ENCODE peak calls at places on chromosomes 4 and X, in six cellular contexts. One of them, this sample, is unnamed.

GRCh38 chr4:1775731-1776500 is 17.2 kb upstream of the FGFR3 start:
- DNase-seq in A549: no peak
- DNase-seq in fibroblast of lung: no peak
- DNase-seq in OCI-LY7: peak
- DNase-seq in H1: no peak
- DNase-seq in mammary epithelial cell: peak
- DNase-seq in this sample: no peak

GRCh38 chr4:2070421-2071251 is 11.5 kb downstream of the NAT8L start:
- DNase-seq in fibroblast of lung: no peak
- DNase-seq in mammary epithelial cell: no peak
- DNase-seq in H1: no peak
- DNase-seq in A549: no peak
- DNase-seq in OCI-LY7: no peak
- DNase-seq in this sample: no peak

GRCh38 chr4:146342600-146343192 is 128.4 kb downstream of the REELD1 start:
- DNase-seq in mammary epithelial cell: no peak
- DNase-seq in H1: no peak
- DNase-seq in OCI-LY7: peak
- DNase-seq in A549: peak
- DNase-seq in fibroblast of lung: peak
- DNase-seq in this sample: peak

GRCh38 chrX:135112096-135112729 is 8.1 kb downstream of the ETDB start:
- DNase-seq in OCI-LY7: peak
- DNase-seq in A549: peak
- DNase-seq in H1: no peak
- DNase-seq in fibroblast of lung: peak
- DNase-seq in mammary epithelial cell: peak
- DNase-seq in this sample: no peak

GRCh38 chr4:7166981-7167700 is 25.2 kb upstream of the SORCS2 start:
- DNase-seq in fibroblast of lung: no peak
- DNase-seq in mammary epithelial cell: no peak
- DNase-seq in A549: no peak
- DNase-seq in OCI-LY7: no peak
- DNase-seq in H1: no peak
- DNase-seq in this sample: no peak

GRCh38 chr4:184911310-184911709 is 85.5 kb upstream of the ACSL1 start:
- DNase-seq in fibroblast of lung: peak
- DNase-seq in A549: no peak
- DNase-seq in H1: no peak
- DNase-seq in OCI-LY7: no peak
- DNase-seq in mammary epithelial cell: peak
- DNase-seq in this sample: peak

GRCh38 chr4:81030061-81030616 is 369 bp upstream of the BMP3 start:
- DNase-seq in fibroblast of lung: no peak
- DNase-seq in OCI-LY7: peak
- DNase-seq in H1: no peak
- DNase-seq in mammary epithelial cell: no peak
- DNase-seq in A549: no peak
- DNase-seq in this sample: no peak

GRCh38 chrX:31223817-31224216 is 152.0 kb upstream of the FTHL17 start:
- DNase-seq in mammary epithelial cell: peak
- DNase-seq in OCI-LY7: peak
- DNase-seq in H1: no peak
- DNase-seq in fibroblast of lung: peak
- DNase-seq in A549: no peak
- DNase-seq in this sample: peak

GRCh38 chrX:47483310-47484268 is 567 bp upstream of the ZNF41 start:
- DNase-seq in H1: no peak
- DNase-seq in A549: no peak
- DNase-seq in fibroblast of lung: peak
- DNase-seq in OCI-LY7: no peak
- DNase-seq in mammary epithelial cell: peak
- DNase-seq in this sample: peak

GRCh38 chr4:55176497-55176896 is 51.1 kb upstream of the KDR start:
- DNase-seq in OCI-LY7: no peak
- DNase-seq in fibroblast of lung: no peak
- DNase-seq in H1: no peak
- DNase-seq in mammary epithelial cell: no peak
- DNase-seq in A549: no peak
- DNase-seq in this sample: no peak
- TF ChIP-seq CTCF in OCI-LY7: no peak
- TF ChIP-seq CTCF in fibroblast of lung: no peak
- TF ChIP-seq CTCF in H1: no peak
- TF ChIP-seq CTCF in mammary epithelial cell: no peak
- TF ChIP-seq CTCF in A549: no peak
- TF ChIP-seq CTCF in this sample: no peak

DNA sequence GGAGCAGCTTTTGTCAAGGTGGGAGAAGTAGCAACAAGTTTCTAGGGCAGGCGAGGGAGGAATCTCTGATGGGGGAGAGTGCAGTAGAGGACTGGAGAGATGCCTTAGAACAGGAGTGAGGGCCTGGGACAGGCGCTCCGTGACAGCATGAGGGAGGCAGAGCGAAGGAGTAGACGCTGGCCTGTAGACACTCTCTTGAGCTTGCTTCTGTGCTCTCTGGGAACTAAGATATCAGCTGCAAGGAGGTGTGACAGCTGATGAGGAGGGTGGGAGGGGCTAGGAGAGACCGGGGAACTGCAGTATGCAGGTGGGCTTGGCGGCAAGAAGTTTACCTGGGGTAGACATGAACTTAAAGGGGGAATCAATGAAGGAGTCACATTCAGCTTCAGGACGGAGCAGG is 35.7 kb downstream of the MECP2 start:
- DNase-seq in fibroblast of lung: no peak
- DNase-seq in H1: no peak
- DNase-seq in mammary epithelial cell: no peak
- DNase-seq in A549: no peak
- DNase-seq in OCI-LY7: no peak
- DNase-seq in this sample: no peak
- H3K4me2 ChIP-seq in fibroblast of lung: no peak
- H3K4me2 ChIP-seq in H1: no peak
- H3K4me2 ChIP-seq in mammary epithelial cell: no peak
- H3K4me2 ChIP-seq in A549: no peak
- H3K4me2 ChIP-seq in OCI-LY7: no peak
- H3K4me2 ChIP-seq in this sample: no peak

GRCh38 chrX:75887833-75888232 is 102.8 kb upstream of the MAGEE2 start:
- DNase-seq in fibroblast of lung: no peak
- DNase-seq in H1: no peak
- DNase-seq in OCI-LY7: no peak
- DNase-seq in mammary epithelial cell: no peak
- DNase-seq in A549: no peak
- DNase-seq in this sample: no peak
- TF ChIP-seq CTCF in fibroblast of lung: no peak
- TF ChIP-seq CTCF in H1: no peak
- TF ChIP-seq CTCF in OCI-LY7: no peak
- TF ChIP-seq CTCF in mammary epithelial cell: no peak
- TF ChIP-seq CTCF in A549: no peak
- TF ChIP-seq CTCF in this sample: no peak

DNA sequence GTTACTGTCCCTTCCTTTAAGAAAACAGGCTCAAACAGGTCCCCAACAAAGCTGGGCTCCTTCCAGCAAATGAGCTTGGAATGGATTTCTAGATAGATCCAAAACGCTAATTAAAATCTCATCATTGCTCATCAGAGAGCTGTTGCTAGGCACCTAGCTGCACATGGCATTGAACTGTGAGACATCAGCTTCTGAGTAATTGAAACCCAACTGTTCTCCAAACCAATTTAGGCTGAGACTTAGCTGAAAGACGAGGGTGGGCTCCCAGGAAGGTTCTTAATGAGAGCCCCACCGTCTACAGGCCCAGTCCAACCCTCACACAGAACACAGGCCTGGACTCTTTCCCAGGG is 59.1 kb downstream of the FAM184B start:
- DNase-seq in H1: no peak
- DNase-seq in OCI-LY7: no peak
- DNase-seq in mammary epithelial cell: no peak
- DNase-seq in fibroblast of lung: no peak
- DNase-seq in A549: no peak
- DNase-seq in this sample: no peak
- H3K4me2 ChIP-seq in H1: no peak
- H3K4me2 ChIP-seq in OCI-LY7: no peak
- H3K4me2 ChIP-seq in mammary epithelial cell: peak
- H3K4me2 ChIP-seq in fibroblast of lung: no peak
- H3K4me2 ChIP-seq in A549: no peak
- H3K4me2 ChIP-seq in this sample: peak

This sample was measured in astrocyte.